ENCODE peak calls at places on chromosome 14, in five cellular contexts. One of them, this sample, is unnamed.

GRCh38 chr14:67674480-67675218 is at the start of gene VTI1B:
- DNase-seq in AG04449: no peak
- DNase-seq in CD4-positive, CD25-positive, alpha-beta regulatory T cell: peak
- DNase-seq in AG04450: no peak
- DNase-seq in mammary epithelial cell: peak
- DNase-seq in this sample: peak

GRCh38 chr14:97177016-97177415 is 379.8 kb downstream of the VRK1 start:
- DNase-seq in AG04449: no peak
- DNase-seq in CD4-positive, CD25-positive, alpha-beta regulatory T cell: peak
- DNase-seq in AG04450: no peak
- DNase-seq in mammary epithelial cell: peak
- DNase-seq in this sample: no peak

GRCh38 chr14:101835566-101835965 is 74.1 kb downstream of the PPP2R5C start:
- DNase-seq in AG04449: no peak
- DNase-seq in CD4-positive, CD25-positive, alpha-beta regulatory T cell: no peak
- DNase-seq in AG04450: no peak
- DNase-seq in mammary epithelial cell: no peak
- DNase-seq in this sample: no peak

GRCh38 chr14:79749051-79749450 is 462.3 kb downstream of the DIO2 start:
- DNase-seq in AG04449: no peak
- DNase-seq in CD4-positive, CD25-positive, alpha-beta regulatory T cell: no peak
- DNase-seq in AG04450: no peak
- DNase-seq in mammary epithelial cell: no peak
- DNase-seq in this sample: no peak

GRCh38 chr14:20489093-20489994 is 16.0 kb upstream of the RNASE10 start:
- DNase-seq in AG04449: no peak
- DNase-seq in CD4-positive, CD25-positive, alpha-beta regulatory T cell: peak
- DNase-seq in AG04450: no peak
- DNase-seq in mammary epithelial cell: peak
- DNase-seq in this sample: no peak

GRCh38 chr14:34372766-34373165 is 89.3 kb downstream of the SPTSSA start:
- DNase-seq in AG04449: no peak
- DNase-seq in CD4-positive, CD25-positive, alpha-beta regulatory T cell: no peak
- DNase-seq in AG04450: no peak
- DNase-seq in mammary epithelial cell: peak
- DNase-seq in this sample: no peak

GRCh38 chr14:90756755-90757345 is 59.4 kb downstream of the TTC7B start:
- DNase-seq in AG04449: no peak
- DNase-seq in CD4-positive, CD25-positive, alpha-beta regulatory T cell: no peak
- DNase-seq in AG04450: no peak
- DNase-seq in mammary epithelial cell: no peak
- DNase-seq in this sample: no peak

GRCh38 chr14:85437143-85437542 is 92.8 kb upstream of the FLRT2 start:
- DNase-seq in AG04449: no peak
- DNase-seq in CD4-positive, CD25-positive, alpha-beta regulatory T cell: no peak
- DNase-seq in AG04450: no peak
- DNase-seq in mammary epithelial cell: peak
- DNase-seq in this sample: peak

GRCh38 chr14:99535908-99536778 is 54.9 kb downstream of the CCNK start:
- DNase-seq in AG04449: no peak
- DNase-seq in CD4-positive, CD25-positive, alpha-beta regulatory T cell: no peak
- DNase-seq in AG04450: no peak
- DNase-seq in mammary epithelial cell: no peak
- DNase-seq in this sample: no peak

GRCh38 chr14:96614528-96614927 is 112.3 kb downstream of the PAPOLA start:
- DNase-seq in AG04449: no peak
- DNase-seq in CD4-positive, CD25-positive, alpha-beta regulatory T cell: no peak
- DNase-seq in AG04450: no peak
- DNase-seq in mammary epithelial cell: no peak
- DNase-seq in this sample: no peak

GRCh38 chr14:85948163-85948562 is 418.2 kb downstream of the FLRT2 start:
- DNase-seq in AG04449: no peak
- DNase-seq in CD4-positive, CD25-positive, alpha-beta regulatory T cell: no peak
- DNase-seq in AG04450: no peak
- DNase-seq in mammary epithelial cell: no peak
- DNase-seq in this sample: no peak

GRCh38 chr14:68843471-68844209 is 50.8 kb upstream of the ZFP36L1 start:
- DNase-seq in AG04449: no peak
- DNase-seq in CD4-positive, CD25-positive, alpha-beta regulatory T cell: peak
- DNase-seq in AG04450: peak
- DNase-seq in mammary epithelial cell: peak
- DNase-seq in this sample: peak
- H3K4me3 ChIP-seq in AG04449: no peak
- H3K4me3 ChIP-seq in CD4-positive, CD25-positive, alpha-beta regulatory T cell: no peak
- H3K4me3 ChIP-seq in AG04450: no peak
- H3K4me3 ChIP-seq in mammary epithelial cell: no peak
- H3K4me3 ChIP-seq in this sample: peak

GRCh38 chr14:69727860-69728259 is 39.1 kb upstream of the SRSF5 start:
- DNase-seq in AG04449: no peak
- DNase-seq in CD4-positive, CD25-positive, alpha-beta regulatory T cell: no peak
- DNase-seq in AG04450: no peak
- DNase-seq in mammary epithelial cell: no peak
- DNase-seq in this sample: no peak

DNA sequence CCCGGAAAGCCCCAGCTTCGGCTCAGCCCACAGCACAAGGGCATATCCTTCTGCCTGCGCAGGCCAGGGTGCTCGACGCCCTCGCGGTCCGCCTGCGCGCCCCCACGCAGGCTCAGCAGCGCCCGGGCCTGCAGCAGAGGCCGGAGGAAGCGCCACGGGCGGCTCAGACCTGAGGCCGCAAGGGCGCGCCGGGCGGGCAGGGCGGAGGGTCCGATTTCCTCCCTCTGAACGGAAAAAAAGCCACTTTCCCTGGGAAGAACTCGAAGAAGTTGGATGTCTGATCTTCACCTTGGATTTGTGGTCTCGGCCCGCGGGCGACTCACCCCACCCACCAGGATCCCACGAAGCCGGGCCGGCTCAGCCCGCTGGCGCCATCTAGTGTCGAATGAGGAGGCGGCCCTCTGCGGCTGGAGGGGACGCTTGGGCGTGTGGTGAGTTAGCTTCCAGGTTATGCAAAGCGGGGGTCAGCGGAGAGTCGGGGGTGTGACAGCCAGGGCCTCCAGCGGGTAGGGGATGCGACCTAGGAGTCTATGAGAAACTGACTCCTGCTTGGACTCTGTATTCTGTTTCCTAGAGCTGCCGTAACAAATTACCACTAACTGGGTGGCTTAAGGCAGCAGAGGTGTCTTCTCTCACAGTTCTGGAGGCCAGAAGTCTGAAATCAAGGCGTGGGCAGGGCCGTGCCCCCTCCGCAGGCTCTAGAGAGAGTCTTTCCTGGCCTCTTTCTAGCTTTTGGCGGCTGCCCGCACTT is 40.0 kb upstream of the SRSF5 start:
- DNase-seq in AG04449: no peak
- DNase-seq in CD4-positive, CD25-positive, alpha-beta regulatory T cell: peak
- DNase-seq in AG04450: peak
- DNase-seq in mammary epithelial cell: peak
- DNase-seq in this sample: peak
- H3K4me3 ChIP-seq in AG04449: peak
- H3K4me3 ChIP-seq in CD4-positive, CD25-positive, alpha-beta regulatory T cell: peak
- H3K4me3 ChIP-seq in AG04450: peak
- H3K4me3 ChIP-seq in mammary epithelial cell: peak
- H3K4me3 ChIP-seq in this sample: peak

GRCh38 chr14:69484444-69485113 is at the start of gene PLEKHD1:
- DNase-seq in AG04449: no peak
- DNase-seq in CD4-positive, CD25-positive, alpha-beta regulatory T cell: no peak
- DNase-seq in AG04450: no peak
- DNase-seq in mammary epithelial cell: peak
- DNase-seq in this sample: no peak
- H3K4me3 ChIP-seq in AG04449: no peak
- H3K4me3 ChIP-seq in CD4-positive, CD25-positive, alpha-beta regulatory T cell: no peak
- H3K4me3 ChIP-seq in AG04450: peak
- H3K4me3 ChIP-seq in mammary epithelial cell: peak
- H3K4me3 ChIP-seq in this sample: peak

GRCh38 chr14:100714205-100714781 is 12.4 kb upstream of the DLK1 start:
- DNase-seq in AG04449: no peak
- DNase-seq in CD4-positive, CD25-positive, alpha-beta regulatory T cell: no peak
- DNase-seq in AG04450: no peak
- DNase-seq in mammary epithelial cell: no peak
- DNase-seq in this sample: no peak
- H3K4me3 ChIP-seq in AG04449: no peak
- H3K4me3 ChIP-seq in CD4-positive, CD25-positive, alpha-beta regulatory T cell: no peak
- H3K4me3 ChIP-seq in AG04450: no peak
- H3K4me3 ChIP-seq in mammary epithelial cell: no peak
- H3K4me3 ChIP-seq in this sample: no peak

DNA sequence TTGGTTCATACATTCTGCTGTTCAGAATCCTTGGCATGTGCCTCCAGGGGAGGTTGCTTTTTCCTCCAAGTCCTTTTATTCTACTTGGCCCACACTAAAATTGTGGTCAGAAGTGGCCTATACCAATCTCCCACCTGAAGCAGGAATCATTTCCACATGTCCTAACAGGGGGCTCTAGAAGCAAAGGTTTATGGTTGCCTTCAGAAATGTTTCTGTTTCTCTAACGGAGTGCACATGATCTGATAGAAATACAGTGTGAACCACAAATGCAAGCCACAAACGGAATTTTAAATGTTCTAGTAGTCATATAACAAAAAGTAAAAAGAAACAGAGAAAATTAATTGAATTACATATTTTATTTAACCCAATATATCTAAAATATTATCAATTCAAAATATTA is 3.9 kb downstream of the PTGER2 start:
- DNase-seq in AG04449: no peak
- DNase-seq in CD4-positive, CD25-positive, alpha-beta regulatory T cell: no peak
- DNase-seq in AG04450: no peak
- DNase-seq in mammary epithelial cell: no peak
- DNase-seq in this sample: no peak
- H3K4me3 ChIP-seq in AG04449: no peak
- H3K4me3 ChIP-seq in CD4-positive, CD25-positive, alpha-beta regulatory T cell: peak
- H3K4me3 ChIP-seq in AG04450: peak
- H3K4me3 ChIP-seq in mammary epithelial cell: no peak
- H3K4me3 ChIP-seq in this sample: peak

DNA sequence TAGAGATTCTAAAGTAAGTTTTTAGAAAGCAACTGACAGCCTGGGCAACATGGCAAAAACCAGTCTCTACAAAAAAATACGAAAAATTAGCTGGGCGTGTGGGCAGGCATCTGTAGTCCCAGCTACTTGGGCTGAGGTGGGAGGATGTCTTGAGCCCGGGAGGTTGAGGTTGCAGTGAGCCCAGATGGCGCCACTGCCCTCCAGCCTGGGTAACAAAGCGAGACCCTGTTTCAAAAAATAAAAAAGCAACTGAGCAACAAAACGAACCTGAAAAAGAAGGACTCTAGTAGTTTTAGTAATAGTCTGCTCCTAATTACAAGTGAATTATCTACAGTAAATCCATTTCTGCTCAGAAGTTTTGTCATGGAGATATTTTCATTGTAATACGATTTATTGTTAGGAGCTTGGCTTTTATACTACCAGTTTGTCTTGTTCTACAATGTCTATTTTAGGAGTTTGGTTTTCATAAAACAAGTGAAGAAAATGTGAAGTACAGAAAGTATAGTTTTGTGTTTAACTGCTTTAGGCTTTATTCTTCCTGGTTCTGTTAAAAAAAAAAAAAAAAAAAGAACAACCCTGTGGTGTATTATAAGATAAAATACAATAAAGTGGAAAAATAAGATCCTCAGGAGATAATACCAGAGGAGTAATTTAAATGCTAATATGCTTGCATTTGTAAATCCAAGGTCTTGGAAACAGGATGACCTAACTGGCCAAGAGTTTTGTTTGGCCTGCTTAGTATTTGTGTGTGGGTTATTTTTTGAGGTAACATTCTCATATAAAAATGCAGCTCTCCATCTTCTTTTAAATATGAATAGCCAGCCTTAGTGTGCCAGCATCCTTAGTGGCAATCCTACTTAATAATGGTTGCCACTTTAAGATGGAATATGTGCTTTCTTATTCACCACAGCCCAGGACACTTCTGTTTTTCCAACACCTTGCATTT is 2.8 kb downstream of the TMX1 start:
- DNase-seq in AG04449: no peak
- DNase-seq in CD4-positive, CD25-positive, alpha-beta regulatory T cell: no peak
- DNase-seq in AG04450: no peak
- DNase-seq in mammary epithelial cell: no peak
- DNase-seq in this sample: no peak
- H3K4me3 ChIP-seq in AG04449: no peak
- H3K4me3 ChIP-seq in CD4-positive, CD25-positive, alpha-beta regulatory T cell: peak
- H3K4me3 ChIP-seq in AG04450: no peak
- H3K4me3 ChIP-seq in mammary epithelial cell: no peak
- H3K4me3 ChIP-seq in this sample: no peak

This sample was measured in astrocyte of the cerebellum.